ENCODE peak calls at places on chromosomes 6 and 20, in seven cellular contexts. D is H1; G is HAP-1; N is heart right ventricle; H is CD4-positive, CD25-positive, alpha-beta regulatory T cell; C is psoas muscle; P is iPS DF 6.9. O is an unnamed sample. For H3K36me3, the result is how much of the 10 kb centered on the place peaks cover.

GRCh38 chr6:36838896-36839818 is at the start of gene CPNE5:
- DNase-seq in P (no peak), C (no peak), G (no peak), H (no peak), N (peak), D (no peak), O (no peak)

GRCh38 chr6:36875250-36875633 is 639 bp upstream of the PPIL1 start:
- DNase-seq in H (no peak), G (no peak), D (no peak), P (no peak), N (no peak), C (no peak), O (no peak)

GRCh38 chr6:136923116-136923953 is 1.2 kb downstream of the SLC35D3 start:
- DNase-seq in D (no peak), P (no peak), N (no peak), H (peak), G (no peak), C (no peak), O (no peak)

GRCh38 chr6:41066867-41067304 is 5.3 kb downstream of the OARD1 start:
- DNase-seq in P (no peak), G (peak), N (peak), C (peak), H (peak), D (no peak), O (peak)

GRCh38 chr20:38896009-38896594 is 30.1 kb upstream of the FAM83D start:
- DNase-seq in C (no peak), G (no peak), N (no peak), P (no peak), H (no peak), D (no peak), O (no peak)

GRCh38 chr20:63641146-63641791 is 12.0 kb downstream of the STMN3 start:
- DNase-seq in P (no peak), C (no peak), D (no peak), N (no peak), G (no peak), H (peak), O (no peak)

GRCh38 chr20:24842591-24843442 is 106.3 kb upstream of the CST7 start:
- DNase-seq in G (no peak), N (no peak), P (no peak), H (no peak), C (no peak), D (no peak), O (no peak)

GRCh38 chr6:4017847-4018193 is 61.1 kb downstream of the FAM217A start:
- DNase-seq in H (peak), P (no peak), D (no peak), G (peak), C (no peak), N (no peak), O (peak)

GRCh38 chr20:1150218-1150617 is 31.8 kb downstream of the PSMF1 start:
- DNase-seq in N (no peak), G (no peak), H (peak), P (no peak), D (no peak), C (no peak), O (no peak)

GRCh38 chr6:154937306-154938244 is 57.5 kb upstream of the TIAM2 start:
- DNase-seq in C (no peak), N (no peak), D (no peak), H (no peak), G (no peak), P (no peak), O (no peak)

GRCh38 chr6:11426571-11426970 is 111.0 kb upstream of the TMEM170B start:
- DNase-seq in P (no peak), D (no peak), N (no peak), C (no peak), G (no peak), H (no peak), O (no peak)

GRCh38 chr6:151358475-151358874 is 32.9 kb downstream of the ZBTB2 start:
- DNase-seq in D (no peak), C (no peak), G (no peak), P (no peak), N (no peak), H (no peak), O (no peak)

GRCh38 chr6:142275146-142276006 is 26.4 kb upstream of the ADGRG6 start:
- DNase-seq in C (no peak), G (no peak), H (no peak), P (no peak), N (no peak), D (no peak), O (peak)

GRCh38 chr6:89208551-89208950 is 8.6 kb downstream of the GABRR1 start:
- DNase-seq in N (peak), P (no peak), D (no peak), H (no peak), G (no peak), C (no peak), O (peak)

GRCh38 chr6:87698618-87699017 is 3.4 kb downstream of the AKIRIN2 start:
- DNase-seq in H (peak), D (no peak), P (no peak), C (no peak), G (peak), N (no peak), O (no peak)

GRCh38 chr20:6081236-6081635 is 27.4 kb upstream of the LRRN4 start:
- DNase-seq in P (no peak), N (no peak), G (no peak), H (no peak), C (peak), D (no peak), O (peak)

GRCh38 chr20:48701702-48702101 is 126.1 kb downstream of the PREX1 start:
- DNase-seq in D (no peak), N (no peak), C (no peak), P (no peak), G (no peak), H (no peak), O (no peak)

GRCh38 chr6:112735129-112735528 is 388.0 kb downstream of the RFPL4B start:
- DNase-seq in C (no peak), N (no peak), H (no peak), D (no peak), P (no peak), G (no peak), O (no peak)

DNA sequence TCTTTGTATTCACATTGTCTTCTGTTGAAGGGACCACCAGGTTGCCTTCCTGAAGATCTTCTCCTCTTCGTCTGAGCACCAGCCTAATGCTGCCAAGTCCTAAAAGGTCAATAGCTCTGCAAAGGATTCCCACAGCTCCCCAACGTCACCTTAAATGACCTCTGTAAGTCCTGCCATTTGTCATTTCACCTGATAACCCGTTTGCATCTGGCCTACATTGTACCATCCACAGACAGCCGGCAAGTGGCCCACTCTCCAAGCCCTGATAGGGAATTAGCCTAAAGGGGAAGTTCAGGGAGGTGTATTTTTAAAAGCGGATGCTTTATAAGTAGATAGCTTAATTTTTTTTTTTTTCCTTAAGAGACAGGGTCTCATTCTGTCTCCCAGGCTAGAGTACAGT is 127.8 kb downstream of the ZMYND8 start:
- DNase-seq in N (peak), D (no peak), H (no peak), P (no peak), G (no peak), C (no peak), O (no peak)
- H3K36me3 ChIP-seq in N (under half), D (under half), H (half or more), P (under half), G (half or more), C (under half), O (under half)

GRCh38 chr6:7900621-7901020 is 10.0 kb downstream of the TXNDC5 start:
- DNase-seq in N (no peak), D (no peak), G (no peak), H (no peak), P (no peak), C (no peak), O (no peak)
- H3K36me3 ChIP-seq in N (under half), D (under half), G (half or more), H (half or more), P (under half), C (under half), O (under half)

GRCh38 chr20:37235065-37235464 is 26.5 kb downstream of the GHRH start:
- DNase-seq in C (no peak), N (no peak), G (no peak), D (no peak), P (no peak), H (no peak), O (no peak)

GRCh38 chr20:37234254-37234581 is 27.4 kb downstream of the GHRH start:
- DNase-seq in P (no peak), N (no peak), H (no peak), D (no peak), G (no peak), C (no peak), O (no peak)

GRCh38 chr20:37231970-37232620 is 29.5 kb downstream of the GHRH start:
- DNase-seq in P (no peak), H (no peak), G (no peak), C (no peak), D (no peak), N (no peak), O (no peak)

GRCh38 chr20:37236462-37236861 is 25.2 kb downstream of the GHRH start:
- DNase-seq in N (peak), P (no peak), D (no peak), G (no peak), H (no peak), C (no peak), O (no peak)

GRCh38 chr20:37233471-37234253 is 28.0 kb downstream of the GHRH start:
- DNase-seq in D (no peak), G (no peak), P (no peak), C (no peak), N (no peak), H (no peak), O (no peak)
- H3K36me3 ChIP-seq in D (under half), G (half or more), P (under half), C (under half), N (under half), H (half or more), O (half or more)

DNA sequence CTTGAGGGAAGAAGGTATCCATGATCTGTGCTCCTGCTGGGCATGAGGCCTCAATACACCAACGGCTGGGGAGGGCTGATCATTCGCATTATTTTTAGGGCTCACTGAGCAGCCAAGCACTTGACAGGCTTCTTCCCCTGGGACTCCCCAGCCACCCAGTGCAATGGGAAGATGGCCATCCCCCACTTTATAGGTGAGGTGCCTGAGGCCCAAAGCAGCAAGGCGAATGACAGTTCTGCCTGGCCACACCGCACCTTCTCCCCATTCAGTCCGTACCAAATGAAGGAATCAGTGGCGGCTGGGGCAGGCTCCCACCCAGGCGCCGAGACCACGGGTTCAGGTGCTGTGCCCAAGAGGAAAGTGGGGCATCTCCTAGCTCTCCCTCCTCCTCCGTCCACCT is 4.4 kb upstream of the FAM209A start:
- DNase-seq in C (no peak), H (no peak), N (no peak), G (no peak), P (no peak), D (no peak), O (no peak)
- H3K36me3 ChIP-seq in C (under half), H (half or more), N (under half), G (under half), P (under half), D (under half), O (under half)

DNA sequence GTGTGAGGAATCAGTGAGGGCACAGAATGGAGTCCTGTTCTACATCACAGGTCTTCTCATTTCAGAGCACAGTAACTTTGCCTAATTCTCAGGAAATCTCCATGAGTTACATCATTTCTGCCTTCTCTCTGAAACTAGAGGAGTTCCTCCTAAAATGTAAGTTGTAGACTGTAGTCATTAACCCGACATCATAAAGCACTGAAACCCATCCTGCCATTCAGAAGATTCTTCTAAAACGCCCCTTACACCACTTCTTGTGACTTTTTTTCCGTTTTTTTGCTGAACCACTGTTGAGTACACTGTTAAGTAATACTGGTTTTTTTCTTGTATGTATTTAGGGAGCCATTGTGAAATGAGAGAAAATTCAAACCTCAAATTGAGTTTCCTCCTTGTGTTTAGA is 117.3 kb downstream of the MAP3K4 start:
- DNase-seq in P (no peak), C (no peak), H (no peak), G (no peak), N (no peak), D (no peak), O (no peak)
- H3K36me3 ChIP-seq in P (under half), C (under half), H (half or more), G (under half), N (under half), D (under half), O (half or more)

DNA sequence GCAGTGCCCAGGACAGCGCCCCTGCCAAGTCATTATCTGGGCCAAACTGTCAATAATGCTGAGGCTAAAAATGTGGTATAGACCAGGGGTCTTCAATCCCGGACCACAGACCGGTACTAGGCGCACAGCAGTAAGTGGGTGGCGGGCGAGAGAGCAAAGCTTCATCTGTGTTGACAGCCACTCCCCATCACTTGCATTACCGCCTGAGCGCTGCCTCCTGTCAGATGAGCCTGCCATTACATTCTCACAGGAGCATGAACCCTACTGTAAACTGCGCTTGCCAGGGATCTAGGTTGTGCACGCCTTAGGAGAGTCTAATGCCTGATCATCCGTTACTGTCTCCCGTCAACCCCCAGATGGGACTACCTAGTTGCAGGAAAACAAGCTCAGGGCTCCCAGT is 91.0 kb downstream of the NFATC2 start:
- DNase-seq in C (no peak), D (no peak), P (no peak), H (no peak), G (no peak), N (no peak), O (no peak)
- H3K36me3 ChIP-seq in C (under half), D (under half), P (under half), H (half or more), G (under half), N (under half), O (under half)

O was measured in cardiac muscle cell.